ENCODE peak calls at places on chromosome 16, in six cellular contexts. W is GM10248; E is heart left ventricle; V is effector CD4-positive, alpha-beta T cell; X is CD4-positive, CD25-positive, alpha-beta regulatory T cell; J is Calu3. U is an unnamed sample.

GRCh38 chr16:86508028-86508946 is 2.0 kb upstream of the FOXF1 start:
- DNase-seq in W (no peak), E (no peak), V (no peak), X (peak; percentile 13), J (no peak), U (no peak)

GRCh38 chr16:90057738-90058173 is 19.4 kb downstream of the PRDM7 start:
- DNase-seq in W (peak; percentile 29), E (no peak), V (no peak), X (peak; percentile 18), J (no peak), U (peak; percentile 40)

GRCh38 chr16:46658925-46659324 is 30.1 kb downstream of the VPS35 start:
- DNase-seq in W (peak; percentile 61), E (peak; percentile 58), V (no peak), X (no peak), J (no peak), U (peak; percentile 56)

GRCh38 chr16:13021996-13022395 is 120.6 kb downstream of the SHISA9 start:
- DNase-seq in W (no peak), E (no peak), V (no peak), X (no peak), J (no peak), U (no peak)

GRCh38 chr16:69522732-69523404 is 42.9 kb upstream of the NFAT5 start:
- DNase-seq in W (no peak), E (no peak), V (no peak), X (peak; percentile 21), J (no peak), U (no peak)

GRCh38 chr16:67055712-67056487 is 27.0 kb downstream of the CBFB start:
- DNase-seq in W (peak; percentile 48), E (no peak), V (no peak), X (peak; percentile 46), J (no peak), U (peak; percentile 54)

GRCh38 chr16:49348408-49349176 is 25.0 kb upstream of the C16orf78 start:
- DNase-seq in W (no peak), E (no peak), V (no peak), X (no peak), J (no peak), U (no peak)

GRCh38 chr16:88329726-88330700 is 52.7 kb upstream of the ZNF469 start:
- DNase-seq in W (no peak), E (no peak), V (no peak), X (no peak), J (no peak), U (no peak)

GRCh38 chr16:21253470-21253869 is 20.0 kb downstream of the ANKS4B start:
- DNase-seq in W (no peak), E (no peak), V (no peak), X (no peak), J (no peak), U (no peak)

GRCh38 chr16:12340151-12340733 is 363.7 kb downstream of the SNX29 start:
- DNase-seq in W (peak; percentile 53), E (no peak), V (no peak), X (peak; percentile 46), J (peak; percentile 68), U (peak; percentile 49)

GRCh38 chr16:70250748-70251650 is 741 bp downstream of the EXOSC6 start:
- DNase-seq in W (peak; percentile 62), E (peak; percentile 46), V (peak; percentile 21), X (peak; percentile 61), J (peak; percentile 62), U (peak; percentile 76)